ENCODE peak calls at places on chromosome 9, in nine cellular contexts. U is type B pancreatic cell, M is astrocyte, W is fibroblast of lung, P is adrenal gland, Z is AG09309, H is uterus, C is H9, A is AG10803. D is an unnamed sample.

GRCh38 chr9:132670816-132671371 is 630 bp downstream of the GTF3C4 start:
- DNase-seq in H (peak), C (peak), P (peak), M (no peak), U (no peak), Z (no peak), A (peak), W (peak), D (peak)

GRCh38 chr9:117276444-117276843 is 138.4 kb downstream of the ASTN2 start:
- DNase-seq in A (no peak), M (no peak), U (no peak), C (no peak), P (no peak), Z (no peak), H (no peak), W (no peak), D (no peak)

GRCh38 chr9:134010774-134011173 is 14.5 kb upstream of the BRD3OS start:
- DNase-seq in H (no peak), P (peak), C (no peak), W (no peak), M (peak), U (no peak), Z (no peak), A (peak), D (no peak)

GRCh38 chr9:19934301-19934868 is 145.5 kb upstream of the SLC24A2 start:
- DNase-seq in A (peak), C (peak), Z (no peak), W (peak), H (no peak), P (peak), M (peak), U (no peak), D (no peak)

GRCh38 chr9:14529047-14529446 is 164.2 kb downstream of the ZDHHC21 start:
- DNase-seq in Z (no peak), P (no peak), U (no peak), C (no peak), M (no peak), H (no peak), W (no peak), A (no peak), D (no peak)

GRCh38 chr9:113626735-113627495 is 163.4 kb downstream of the RGS3 start:
- DNase-seq in U (no peak), H (peak), W (no peak), C (peak), M (no peak), Z (no peak), P (no peak), A (no peak), D (no peak)

GRCh38 chr9:127525426-127526188 is 74.3 kb downstream of the LRSAM1 start:
- DNase-seq in Z (no peak), A (peak), H (no peak), U (no peak), P (no peak), C (no peak), M (no peak), W (peak), D (no peak)

GRCh38 chr9:16639644-16640043 is 230.8 kb downstream of the BNC2 start:
- DNase-seq in W (no peak), P (no peak), Z (no peak), H (no peak), M (no peak), C (no peak), A (no peak), U (no peak), D (no peak)

GRCh38 chr9:91193658-91194391 is 167.9 kb downstream of the AUH start:
- DNase-seq in U (peak), M (peak), A (peak), C (peak), Z (peak), W (peak), H (peak), P (peak), D (peak)
- TF ChIP-seq CTCF in U (no peak), M (no peak), A (no peak), C (no peak), Z (no peak), W (no peak), H (no peak), P (no peak), D (no peak)

DNA sequence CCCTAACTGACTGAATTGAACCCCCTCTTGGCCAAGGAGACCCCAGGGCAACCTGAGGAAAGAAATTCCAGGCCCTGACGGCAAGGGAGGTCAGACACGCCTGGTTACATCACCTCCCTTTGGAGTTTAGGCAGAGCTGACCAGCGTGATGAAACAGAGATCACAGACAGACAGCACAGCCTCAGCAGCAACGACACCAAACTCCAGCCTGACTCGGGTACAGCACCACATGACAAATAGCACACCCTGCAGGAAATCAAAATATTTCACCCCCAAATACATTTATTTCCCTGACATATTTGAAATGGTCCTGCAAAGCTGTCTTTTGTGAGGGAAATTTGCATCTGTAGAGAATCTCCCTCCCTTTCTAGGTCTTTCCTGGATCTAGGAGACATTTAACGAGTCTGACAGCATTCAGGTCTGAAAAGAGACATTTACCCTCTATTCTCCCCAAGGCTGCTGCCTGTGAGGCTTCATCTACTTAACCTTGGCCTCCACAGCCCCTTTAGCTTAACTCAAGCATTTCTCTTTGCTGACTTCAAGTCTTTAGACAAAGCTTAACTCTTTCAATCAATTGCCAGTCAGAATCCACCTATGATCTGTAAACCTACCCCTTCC is 2.6 kb downstream of the QSOX2 start:
- DNase-seq in W (peak), M (no peak), Z (no peak), C (no peak), H (no peak), U (no peak), P (no peak), A (no peak), D (no peak)
- TF ChIP-seq CTCF in W (no peak), M (no peak), Z (no peak), C (peak), H (no peak), U (no peak), P (no peak), A (no peak), D (peak)

GRCh38 chr9:8486095-8486494 is 686.5 kb upstream of the DMAC1 start:
- DNase-seq in M (peak), H (no peak), C (peak), U (no peak), P (no peak), W (peak), A (no peak), Z (peak), D (no peak)
- TF ChIP-seq CTCF in M (no peak), H (no peak), C (peak), U (peak), P (no peak), W (peak), A (no peak), Z (no peak), D (peak)

GRCh38 chr9:2465516-2465915 is 156.1 kb upstream of the VLDLR start:
- DNase-seq in M (no peak), P (no peak), W (no peak), Z (no peak), C (no peak), H (no peak), U (no peak), A (no peak), D (no peak)

GRCh38 chr9:2464624-2465023 is 157.0 kb upstream of the VLDLR start:
- DNase-seq in C (no peak), U (no peak), W (no peak), Z (no peak), P (no peak), A (no peak), M (no peak), H (no peak), D (no peak)

GRCh38 chr9:2466703-2467102 is 154.9 kb upstream of the VLDLR start:
- DNase-seq in W (no peak), Z (no peak), P (no peak), A (no peak), C (no peak), M (no peak), U (no peak), H (no peak), D (no peak)

GRCh38 chr9:2469681-2470141 is 151.9 kb upstream of the VLDLR start:
- DNase-seq in H (peak), P (peak), A (peak), W (peak), U (no peak), M (no peak), Z (no peak), C (peak), D (peak)

GRCh38 chr9:2465921-2466460 is 155.6 kb upstream of the VLDLR start:
- DNase-seq in P (no peak), H (no peak), U (no peak), C (no peak), Z (no peak), M (no peak), A (no peak), W (peak), D (no peak)
- TF ChIP-seq CTCF in P (no peak), H (no peak), U (no peak), C (no peak), Z (no peak), M (no peak), A (no peak), W (no peak), D (no peak)

GRCh38 chr9:85741875-85742629 is at the start of gene AGTPBP1:
- DNase-seq in P (peak), A (peak), U (peak), H (peak), C (peak), M (peak), W (peak), Z (peak), D (peak)
- TF ChIP-seq CTCF in P (no peak), A (peak), U (peak), H (no peak), C (no peak), M (no peak), W (no peak), Z (no peak), D (peak)

D was measured in neural crest cell.